ENCODE peak calls at places on chromosomes 1 and 21, in eight cellular contexts. L, C, O, Z, U, Y, I and P are unnamed samples.

GRCh38 chr1:168213349-168213748 is 12.5 kb upstream of the SFT2D2 start:
- DNase-seq in L (no peak), O (no peak), I (no peak), U (no peak), Y (no peak), C (no peak), Z (no peak), P (no peak)

GRCh38 chr1:162996261-162996660 is 72.9 kb upstream of the RGS4 start:
- DNase-seq in U (no peak), Z (no peak), C (no peak), Y (no peak), I (no peak), O (no peak), L (no peak), P (no peak)

GRCh38 chr1:85342177-85342576 is 65.7 kb upstream of the BCL10 start:
- DNase-seq in Z (no peak), Y (no peak), I (no peak), O (no peak), C (no peak), U (no peak), L (no peak), P (no peak)

GRCh38 chr1:51620470-51620869 is 3.6 kb downstream of the OSBPL9 start:
- DNase-seq in Z (no peak), O (no peak), Y (no peak), U (no peak), I (no peak), C (no peak), L (no peak), P (no peak)

GRCh38 chr21:35204850-35205564 is 155.9 kb upstream of the RUNX1 start:
- DNase-seq in L (no peak), U (no peak), Y (peak), C (peak), O (peak), Z (no peak), I (no peak), P (no peak)

GRCh38 chr21:31348188-31348587 is 4.1 kb upstream of the TIAM1 start:
- DNase-seq in C (no peak), L (no peak), I (no peak), O (no peak), Y (no peak), U (no peak), Z (no peak), P (no peak)

GRCh38 chr1:12143631-12144155 is 23.1 kb upstream of the TNFRSF1B start:
- DNase-seq in O (peak), C (peak), U (no peak), Z (peak), I (peak), L (no peak), Y (peak), P (no peak)

GRCh38 chr1:42766723-42767509 is at the start of the genes C1orf50 and P3H1:
- DNase-seq in Z (peak), O (peak), Y (peak), L (peak), U (peak), C (peak), I (peak), P (peak)

GRCh38 chr21:39182484-39183271 is 573 bp downstream of the PSMG1 start:
- DNase-seq in Z (no peak), U (no peak), Y (no peak), I (no peak), L (peak), C (no peak), O (no peak), P (peak)

GRCh38 chr21:35559881-35560280 is 500.4 kb downstream of the SETD4 start:
- DNase-seq in O (no peak), I (no peak), Z (no peak), L (no peak), Y (no peak), C (no peak), U (no peak), P (no peak)

GRCh38 chr1:153439273-153439672 is 21.2 kb downstream of the S100A7 start:
- DNase-seq in U (no peak), Z (no peak), C (no peak), I (no peak), O (no peak), L (no peak), Y (no peak), P (no peak)

GRCh38 chr1:197180252-197180878 is 33.9 kb upstream of the ASPM start:
- DNase-seq in L (peak), O (no peak), I (no peak), C (no peak), Z (no peak), Y (no peak), U (no peak), P (no peak)

GRCh38 chr21:41465176-41465781 is 39.2 kb downstream of the MX1 start:
- DNase-seq in L (no peak), I (no peak), Y (no peak), Z (no peak), O (no peak), C (no peak), U (no peak), P (no peak)

GRCh38 chr1:153087692-153088091 is 6.6 kb downstream of the SPRR2E start:
- DNase-seq in U (no peak), L (no peak), I (no peak), O (no peak), Z (no peak), Y (no peak), C (no peak), P (no peak)

GRCh38 chr1:186513526-186513925 is 52.6 kb upstream of the PDC start:
- DNase-seq in L (no peak), C (no peak), I (no peak), O (no peak), U (no peak), Z (no peak), Y (no peak), P (no peak)

GRCh38 chr1:229942508-229942907 is 124.5 kb upstream of the GALNT2 start:
- DNase-seq in L (no peak), C (no peak), Y (no peak), I (no peak), O (no peak), Z (no peak), U (no peak), P (no peak)

GRCh38 chr21:20999567-21000169 is 1.5 kb downstream of the NCAM2 start:
- DNase-seq in Z (no peak), I (peak), C (no peak), Y (no peak), O (peak), L (peak), U (no peak), P (peak)

GRCh38 chr1:152996633-152997385 is 4.7 kb upstream of the SPRR3 start:
- DNase-seq in Y (no peak), U (no peak), I (no peak), Z (no peak), C (no peak), O (no peak), L (no peak), P (no peak)

GRCh38 chr1:108082006-108082405 is 117.0 kb upstream of the VAV3 start:
- DNase-seq in C (no peak), Y (no peak), L (no peak), I (no peak), O (peak), U (no peak), Z (no peak), P (peak)

GRCh38 chr1:145985502-145986439 is 10.6 kb downstream of the TXNIP start:
- DNase-seq in Z (no peak), Y (peak), U (peak), I (peak), C (peak), O (no peak), L (no peak), P (no peak)

GRCh38 chr1:56967900-56968832 is 2.4 kb upstream of the C8B start:
- DNase-seq in Z (no peak), L (no peak), C (no peak), U (peak), I (no peak), Y (peak), O (no peak), P (no peak)

GRCh38 chr1:34865981-34866761 is 6.6 kb upstream of the SMIM12 start:
- DNase-seq in U (peak), I (peak), L (peak), C (peak), Y (peak), O (peak), Z (no peak), P (peak)
- H3K27ac ChIP-seq in U (no peak), I (peak), L (peak), C (peak), Y (peak), O (peak), Z (peak), P (peak)

GRCh38 chr1:211684331-211684730 is 8.9 kb upstream of the NEK2 start:
- DNase-seq in O (no peak), Y (no peak), L (no peak), Z (no peak), C (no peak), U (no peak), I (no peak), P (no peak)
- H3K27ac ChIP-seq in O (no peak), Y (no peak), L (no peak), Z (no peak), C (no peak), U (no peak), I (no peak), P (no peak)

GRCh38 chr1:206575165-206575893 is 36.9 kb downstream of the EIF2D start:
- DNase-seq in O (no peak), Z (no peak), L (peak), C (no peak), Y (no peak), I (peak), U (no peak), P (peak)
- H3K27ac ChIP-seq in O (peak), Z (no peak), L (peak), C (peak), Y (peak), I (peak), U (no peak), P (peak)

GRCh38 chr21:44654576-44654950 is at the start of gene KRTAP12-4:
- DNase-seq in O (no peak), U (no peak), Y (no peak), Z (no peak), L (no peak), C (no peak), I (no peak), P (no peak)

GRCh38 chr21:44656868-44657267 is 864 bp upstream of the KRTAP12-3 start:
- DNase-seq in L (no peak), O (no peak), Z (no peak), C (no peak), U (no peak), Y (no peak), I (no peak), P (no peak)

GRCh38 chr21:44658511-44658910 is 779 bp downstream of the KRTAP12-3 start:
- DNase-seq in Z (no peak), Y (no peak), I (no peak), O (no peak), U (no peak), L (no peak), C (no peak), P (no peak)

GRCh38 chr21:44658913-44659595 is 1.3 kb downstream of the KRTAP12-3 start:
- DNase-seq in O (no peak), Z (no peak), C (no peak), I (no peak), U (no peak), Y (no peak), L (no peak), P (no peak)

GRCh38 chr21:44657635-44658183 is at the start of gene KRTAP12-3:
- DNase-seq in O (no peak), Y (no peak), L (peak), U (no peak), C (no peak), I (no peak), Z (no peak), P (no peak)
- H3K27ac ChIP-seq in O (no peak), Y (no peak), L (no peak), U (no peak), C (no peak), I (no peak), Z (no peak), P (no peak)

DNA sequence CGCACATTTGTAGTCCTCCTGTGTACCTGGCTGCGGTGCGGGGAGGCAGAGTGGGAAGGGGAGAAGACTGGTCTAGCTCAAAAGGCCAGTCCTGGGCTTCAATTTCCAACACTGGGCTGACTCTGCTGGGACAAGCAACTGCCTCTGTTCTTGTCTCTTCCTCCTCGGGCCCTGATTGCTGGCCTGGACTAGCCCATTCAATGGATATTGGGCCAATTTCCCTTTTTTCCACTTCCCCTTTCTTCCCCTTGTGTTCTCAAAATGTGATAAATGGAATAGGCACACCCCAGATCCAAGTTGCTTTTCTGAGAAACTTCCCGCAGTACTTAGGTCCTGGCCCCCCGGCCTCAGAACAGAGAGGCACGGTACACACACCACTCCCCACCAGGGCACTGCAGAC is 48.2 kb downstream of the SPSB1 start:
- DNase-seq in Z (no peak), O (no peak), I (no peak), U (no peak), L (no peak), Y (no peak), C (no peak), P (no peak)
- H3K27ac ChIP-seq in Z (no peak), O (peak), I (peak), U (no peak), L (no peak), Y (no peak), C (no peak), P (no peak)

GRCh38 chr1:22471078-22471477 is 19.4 kb downstream of the ZBTB40 start:
- DNase-seq in Y (no peak), L (no peak), I (peak), U (no peak), C (peak), O (no peak), Z (no peak), P (no peak)
- H3K27ac ChIP-seq in Y (no peak), L (no peak), I (no peak), U (no peak), C (no peak), O (no peak), Z (no peak), P (no peak)

DNA sequence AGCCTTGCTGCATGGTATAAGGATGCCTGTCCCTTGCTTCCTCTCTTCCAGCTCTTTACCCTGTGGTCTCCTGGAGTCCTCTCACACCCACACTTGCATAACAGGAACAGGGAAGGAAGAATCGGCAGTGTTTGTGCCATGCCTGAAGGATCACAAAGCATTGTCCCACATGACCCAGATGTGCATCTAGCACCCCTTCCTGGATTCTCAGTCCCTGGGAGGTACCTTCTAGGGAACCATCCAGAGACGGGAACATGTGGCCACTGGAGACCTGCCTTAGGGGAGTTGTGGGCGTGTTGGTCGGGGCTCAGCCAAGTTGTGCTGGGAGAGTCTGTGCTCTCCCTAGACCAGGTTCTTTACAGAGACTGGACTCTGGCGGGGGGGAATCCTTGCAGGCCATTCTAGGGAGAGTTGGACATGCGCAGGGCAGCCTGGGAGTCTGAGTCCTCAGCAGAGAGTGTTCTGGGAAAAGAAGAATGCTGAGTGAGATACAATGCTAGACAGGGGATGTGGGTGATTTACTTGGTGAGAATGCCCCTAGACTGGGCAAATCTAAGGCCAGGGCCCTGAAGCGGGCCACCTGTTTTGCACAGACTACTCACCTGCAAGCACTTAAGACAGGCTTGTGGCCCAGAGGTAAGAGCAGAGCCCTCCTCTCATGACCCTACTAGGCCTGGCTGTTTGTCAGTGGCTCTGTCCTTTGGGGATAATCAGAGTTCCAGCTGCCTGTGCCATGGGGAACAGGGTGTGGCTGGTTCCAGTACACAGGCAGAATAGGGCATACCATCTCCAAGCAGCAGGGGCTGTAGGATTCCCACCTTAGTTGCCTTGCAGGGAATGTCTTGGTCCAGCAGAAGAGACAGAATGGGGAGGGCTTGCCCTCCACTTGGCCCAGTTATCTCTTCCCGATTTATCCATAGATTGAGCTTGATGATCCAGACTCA is 89.8 kb downstream of the MAN1C1 start:
- DNase-seq in Y (no peak), Z (no peak), U (no peak), I (no peak), L (no peak), C (no peak), O (no peak), P (no peak)
- H3K27ac ChIP-seq in Y (no peak), Z (no peak), U (no peak), I (no peak), L (no peak), C (no peak), O (no peak), P (no peak)